ENCODE peak calls at places on chromosomes 1 and 21, in six cellular contexts. S is HTR-8/SVneo; K is psoas muscle; O is foreskin fibroblast; Q is glutamatergic neuron; E is activated T-cell treated with anti-CD3 and anti-CD28 coated beads, Interleukin-2, amount 50 U/mL, for 72 hours. D is an unnamed sample.
A peak's percentile ranks its signal among the peaks of the same experiment; 100 is the strongest.

GRCh38 chr1:6248161-6248776 is 4.3 kb downstream of the HES3 start:
- DNase-seq in S (no peak), K (peak; percentile 46), O (no peak), Q (no peak), E (no peak), D (no peak)

GRCh38 chr1:205248793-205249601 is 21.3 kb downstream of the TMCC2 start:
- DNase-seq in S (no peak), K (peak; percentile 67), O (peak; percentile 44), Q (no peak), E (no peak), D (no peak)

GRCh38 chr1:204072951-204073836 is at the start of gene SOX13:
- DNase-seq in S (peak; percentile 89), K (peak; percentile 93), O (peak; percentile 96), Q (peak; percentile 78), E (peak; percentile 37), D (peak; percentile 82)

GRCh38 chr1:153693466-153693865 is 15.0 kb downstream of the NPR1 start:
- DNase-seq in S (no peak), K (no peak), O (no peak), Q (no peak), E (no peak), D (no peak)

GRCh38 chr1:229836324-229836723 is 210.3 kb downstream of the URB2 start:
- DNase-seq in S (no peak), K (no peak), O (no peak), Q (no peak), E (no peak), D (no peak)

GRCh38 chr21:38992737-38993136 is 187.0 kb downstream of the ETS2 start:
- DNase-seq in S (no peak), K (no peak), O (no peak), Q (no peak), E (no peak), D (no peak)

GRCh38 chr1:156993426-156994147 is 52.0 kb downstream of the ARHGEF11 start:
- DNase-seq in S (no peak), K (no peak), O (peak; percentile 56), Q (no peak), E (no peak), D (no peak)

GRCh38 chr1:173661763-173662162 is 7.9 kb downstream of the ANKRD45 start:
- DNase-seq in S (no peak), K (no peak), O (no peak), Q (no peak), E (no peak), D (no peak)

GRCh38 chr1:184447651-184448185 is 60.9 kb downstream of the C1orf21 start:
- DNase-seq in S (no peak), K (no peak), O (no peak), Q (no peak), E (no peak), D (no peak)

GRCh38 chr21:28439246-28439645 is 553.4 kb downstream of the LTN1 start:
- DNase-seq in S (no peak), K (no peak), O (no peak), Q (no peak), E (no peak), D (no peak)

GRCh38 chr1:161193561-161194235 is 5.2 kb downstream of the ADAMTS4 start:
- DNase-seq in S (no peak), K (peak; percentile 85), O (no peak), Q (no peak), E (no peak), D (no peak)

GRCh38 chr1:158996998-158997397 is 12.7 kb upstream of the IFI16 start:
- DNase-seq in S (no peak), K (no peak), O (no peak), Q (no peak), E (no peak), D (no peak)

GRCh38 chr1:209805341-209805781 is 581 bp downstream of the IRF6 start:
- DNase-seq in S (no peak), K (no peak), O (no peak), Q (no peak), E (no peak), D (no peak)

GRCh38 chr1:76147917-76148316 is 73.4 kb downstream of the ST6GALNAC3 start:
- DNase-seq in S (no peak), K (no peak), O (no peak), Q (no peak), E (no peak), D (no peak)

GRCh38 chr1:206953126-206953525 is 6.9 kb upstream of the PIGR start:
- DNase-seq in S (no peak), K (no peak), O (no peak), Q (no peak), E (no peak), D (no peak)

GRCh38 chr1:36224537-36225297 is 474 bp downstream of the THRAP3 start:
- DNase-seq in S (peak; percentile 66), K (no peak), O (peak; percentile 83), Q (peak; percentile 77), E (no peak), D (peak; percentile 78)

GRCh38 chr1:187605736-187606135 is 777.0 kb downstream of the PLA2G4A start:
- DNase-seq in S (no peak), K (no peak), O (no peak), Q (no peak), E (no peak), D (no peak)

GRCh38 chr1:230250676-230251075 is 175.5 kb downstream of the PGBD5 start:
- DNase-seq in S (no peak), K (no peak), O (no peak), Q (no peak), E (no peak), D (no peak)